ENCODE peak calls at places on chromosomes 6 and 20, in six cellular contexts. C is GM23248, F is SJCRH30, J is iPS DF 6.9, T is brain microvascular endothelial cell, W is Peyer's patch. Z is an unnamed sample.

GRCh38 chr6:2632368-2632767 is 118.4 kb downstream of the MYLK4 start:
- DNase-seq in T (no peak), F (no peak), C (peak), J (no peak), W (no peak), Z (no peak)

GRCh38 chr20:25271486-25272222 is 23.8 kb downstream of the PYGB start:
- DNase-seq in T (no peak), W (peak), F (no peak), J (no peak), C (no peak), Z (no peak)

GRCh38 chr20:38630727-38631126 is 29.1 kb downstream of the ARHGAP40 start:
- DNase-seq in W (no peak), C (no peak), J (no peak), T (no peak), F (no peak), Z (no peak)

GRCh38 chr6:13457577-13457976 is 29.8 kb downstream of the GFOD1 start:
- DNase-seq in C (peak), T (no peak), F (no peak), J (no peak), W (no peak), Z (no peak)

GRCh38 chr20:63397155-63397843 is 36.1 kb upstream of the CHRNA4 start:
- DNase-seq in T (no peak), F (no peak), J (no peak), C (no peak), W (no peak), Z (no peak)

GRCh38 chr6:16278750-16279149 is 40.4 kb downstream of the GMPR start:
- DNase-seq in C (no peak), F (no peak), T (no peak), W (no peak), J (no peak), Z (no peak)

GRCh38 chr20:2244523-2244922 is 51.3 kb upstream of the TGM3 start:
- DNase-seq in F (no peak), J (no peak), W (no peak), C (no peak), T (no peak), Z (no peak)

GRCh38 chr20:723756-724155 is 44.5 kb downstream of the SLC52A3 start:
- DNase-seq in C (no peak), F (no peak), W (no peak), T (no peak), J (no peak), Z (no peak)

GRCh38 chr20:10637563-10637962 is 36.2 kb downstream of the JAG1 start:
- DNase-seq in C (no peak), T (no peak), W (no peak), J (peak), F (no peak), Z (no peak)

GRCh38 chr20:10636326-10636818 is 37.4 kb downstream of the JAG1 start:
- DNase-seq in C (peak), T (peak), W (no peak), J (no peak), F (peak), Z (no peak)

GRCh38 chr20:10635476-10636208 is 38.2 kb downstream of the JAG1 start:
- DNase-seq in F (no peak), T (no peak), W (no peak), C (peak), J (no peak), Z (no peak)

GRCh38 chr20:10639051-10639761 is 34.6 kb downstream of the JAG1 start:
- DNase-seq in T (no peak), J (no peak), C (no peak), W (no peak), F (no peak), Z (no peak)

DNA sequence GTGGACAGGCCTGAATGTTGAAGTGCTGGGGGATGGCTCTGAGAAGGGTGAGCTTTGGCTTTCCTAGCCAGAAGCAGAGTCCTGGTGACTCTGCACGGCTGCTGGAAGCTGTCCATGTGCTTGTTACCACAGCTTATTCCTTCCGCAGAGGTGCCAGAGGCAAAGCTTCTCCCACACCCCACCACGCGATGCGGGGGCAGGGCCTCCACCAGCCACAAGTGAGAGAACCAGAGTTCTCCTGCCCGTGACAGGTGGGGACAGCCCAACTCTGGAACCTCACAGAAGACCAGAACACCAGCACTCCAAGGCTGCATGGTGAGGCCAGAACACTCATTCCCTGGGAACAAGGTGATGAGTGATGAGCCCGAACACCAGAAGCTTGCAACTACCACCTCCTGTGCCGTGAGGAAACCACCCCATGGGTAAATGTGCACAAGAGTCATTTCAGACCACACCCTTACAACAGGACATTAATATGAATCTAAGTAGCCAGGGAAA is 36.7 kb downstream of the JAG1 start:
- DNase-seq in C (peak), W (no peak), J (no peak), T (peak), F (no peak), Z (no peak)
- H3K27ac ChIP-seq in C (peak), W (peak), J (no peak), T (peak), F (no peak), Z (no peak)

GRCh38 chr6:154165488-154165887 is 126.4 kb downstream of the OPRM1 start:
- DNase-seq in F (no peak), C (no peak), T (no peak), J (no peak), W (no peak), Z (no peak)

GRCh38 chr6:154167163-154167562 is 128.1 kb downstream of the OPRM1 start:
- DNase-seq in C (no peak), T (no peak), W (no peak), J (no peak), F (no peak), Z (no peak)

GRCh38 chr6:154166140-154166539 is 127.1 kb downstream of the OPRM1 start:
- DNase-seq in T (no peak), W (no peak), J (no peak), C (no peak), F (no peak), Z (no peak)

GRCh38 chr6:154161689-154162088 is 122.6 kb downstream of the OPRM1 start:
- DNase-seq in T (no peak), F (no peak), C (no peak), W (no peak), J (no peak), Z (no peak)

GRCh38 chr6:154164397-154164796 is 125.4 kb downstream of the OPRM1 start:
- DNase-seq in C (peak), F (no peak), T (peak), W (no peak), J (no peak), Z (no peak)
- H3K4me3 ChIP-seq in C (peak), F (no peak), T (no peak), W (no peak), J (no peak), Z (no peak)

GRCh38 chr6:147392917-147393625 is 115.4 kb upstream of the SAMD5 start:
- DNase-seq in T (no peak), F (no peak), C (no peak), W (no peak), J (no peak), Z (no peak)
- H3K27ac ChIP-seq in T (no peak), F (no peak), C (no peak), W (no peak), J (no peak), Z (no peak)

DNA sequence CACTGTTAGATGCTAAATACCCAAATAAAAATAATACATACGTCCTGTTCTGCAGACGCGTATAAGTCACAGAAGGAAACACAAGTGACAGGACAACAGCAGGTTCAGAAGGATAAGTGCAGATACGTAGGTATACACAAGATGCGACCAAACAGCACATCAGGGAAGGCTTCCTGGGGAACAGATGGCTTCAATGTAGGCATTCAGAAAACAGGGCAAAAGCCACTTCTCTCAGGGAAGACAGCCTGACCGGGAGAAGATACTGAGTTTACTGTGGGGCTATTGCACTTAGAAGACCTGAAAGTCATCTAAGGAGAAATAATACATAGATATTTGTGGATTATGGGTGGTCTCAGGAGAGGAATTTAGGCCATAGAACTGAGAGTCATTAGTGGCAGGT is 1.9 kb downstream of the HLA-DPA1 start:
- DNase-seq in F (no peak), J (no peak), W (no peak), C (no peak), T (no peak), Z (no peak)
- H3K4me3 ChIP-seq in F (no peak), J (no peak), W (peak), C (no peak), T (no peak), Z (peak)

GRCh38 chr20:47360489-47361267 is 4.2 kb upstream of the ZMYND8 start:
- DNase-seq in J (no peak), F (peak), W (peak), C (peak), T (peak), Z (no peak)
- H3K27ac ChIP-seq in J (no peak), F (peak), W (peak), C (peak), T (peak), Z (no peak)

GRCh38 chr6:32190946-32191677 is 1.1 kb upstream of the PBX2 start:
- DNase-seq in F (no peak), J (no peak), C (no peak), T (no peak), W (no peak), Z (no peak)
- H3K4me3 ChIP-seq in F (no peak), J (no peak), C (no peak), T (no peak), W (peak), Z (peak)

Z was measured in CD4-positive, CD25-positive, alpha-beta regulatory T cell.